ENCODE peak calls at places on chromosomes 2 and 18, in eight cellular contexts. V is CD4-positive, alpha-beta T cell; F is fibroblast of pulmonary artery; W is A549; A is astrocyte of the cerebellum; L is glutamatergic neuron; T is psoas muscle; O is WERI-Rb-1. Y is an unnamed sample.

GRCh38 chr2:163681765-163682164 is 54.0 kb downstream of the FIGN start:
- DNase-seq in V (no peak), F (peak), W (no peak), A (peak), L (no peak), T (no peak), O (no peak), Y (no peak)

GRCh38 chr2:179580378-179581146 is 280.9 kb downstream of the ZNF385B start:
- DNase-seq in V (no peak), F (no peak), W (no peak), A (peak), L (no peak), T (peak), O (no peak), Y (no peak)

GRCh38 chr2:48607307-48608014 is 10.2 kb upstream of the GTF2A1L start:
- DNase-seq in V (no peak), F (peak), W (no peak), A (no peak), L (no peak), T (no peak), O (no peak), Y (peak)

GRCh38 chr2:179268277-179268935 is 3.8 kb upstream of the SESTD1 start:
- DNase-seq in V (no peak), F (peak), W (peak), A (no peak), L (no peak), T (no peak), O (no peak), Y (no peak)

GRCh38 chr2:134056226-134056625 is 197.6 kb upstream of the MGAT5 start:
- DNase-seq in V (no peak), F (no peak), W (no peak), A (no peak), L (no peak), T (no peak), O (no peak), Y (no peak)

GRCh38 chr2:42193722-42194187 is 24.6 kb downstream of the EML4 start:
- DNase-seq in V (no peak), F (no peak), W (no peak), A (no peak), L (no peak), T (no peak), O (no peak), Y (no peak)

GRCh38 chr2:186105016-186105415 is 366.4 kb downstream of the FSIP2 start:
- DNase-seq in V (no peak), F (no peak), W (no peak), A (no peak), L (no peak), T (no peak), O (no peak), Y (no peak)

GRCh38 chr2:227036527-227036926 is 127.5 kb downstream of the COL4A4 start:
- DNase-seq in V (no peak), F (no peak), W (no peak), A (no peak), L (no peak), T (no peak), O (no peak), Y (no peak)

GRCh38 chr2:44836174-44836573 is 105.3 kb upstream of the SIX3 start:
- DNase-seq in V (no peak), F (no peak), W (no peak), A (no peak), L (no peak), T (no peak), O (no peak), Y (no peak)

GRCh38 chr2:181573140-181573736 is 83.7 kb downstream of the CERKL start:
- DNase-seq in V (no peak), F (peak), W (peak), A (peak), L (no peak), T (no peak), O (no peak), Y (no peak)

GRCh38 chr2:206083602-206084467 is 2.1 kb downstream of the INO80D start:
- DNase-seq in V (peak), F (no peak), W (no peak), A (no peak), L (no peak), T (no peak), O (no peak), Y (no peak)

GRCh38 chr2:68936462-68936861 is 16.2 kb downstream of the GKN2 start:
- DNase-seq in V (no peak), F (peak), W (no peak), A (no peak), L (no peak), T (no peak), O (no peak), Y (no peak)

GRCh38 chr2:175418224-175418843 is 236.8 kb upstream of the ATP5MC3 start:
- DNase-seq in V (no peak), F (no peak), W (no peak), A (no peak), L (no peak), T (no peak), O (no peak), Y (no peak)

GRCh38 chr2:96529376-96530143 is 7.0 kb upstream of the ARID5A start:
- DNase-seq in V (no peak), F (no peak), W (no peak), A (no peak), L (no peak), T (no peak), O (no peak), Y (no peak)

GRCh38 chr18:71212222-71212621 is 923.4 kb downstream of the SOCS6 start:
- DNase-seq in V (no peak), F (no peak), W (no peak), A (no peak), L (peak), T (no peak), O (no peak), Y (no peak)

GRCh38 chr2:182372661-182373060 is 54.2 kb downstream of the PDE1A start:
- DNase-seq in V (no peak), F (peak), W (peak), A (peak), L (no peak), T (no peak), O (no peak), Y (peak)

GRCh38 chr2:124668161-124668560 is 643.1 kb downstream of the CNTNAP5 start:
- DNase-seq in V (no peak), F (peak), W (no peak), A (no peak), L (no peak), T (no peak), O (no peak), Y (no peak)

GRCh38 chr2:201929627-201930026 is 104.0 kb upstream of the FZD7 start:
- DNase-seq in V (no peak), F (no peak), W (no peak), A (no peak), L (no peak), T (no peak), O (no peak), Y (no peak)

GRCh38 chr2:160901631-160902030 is 258.6 kb upstream of the TANK start:
- DNase-seq in V (no peak), F (no peak), W (no peak), A (no peak), L (no peak), T (no peak), O (no peak), Y (no peak)

GRCh38 chr2:69798909-69799526 is 30.4 kb upstream of the GMCL1 start:
- DNase-seq in V (no peak), F (peak), W (no peak), A (peak), L (no peak), T (no peak), O (no peak), Y (no peak)

GRCh38 chr2:148130571-148130970 is 109.7 kb downstream of the MBD5 start:
- DNase-seq in V (no peak), F (peak), W (peak), A (peak), L (no peak), T (no peak), O (no peak), Y (peak)

GRCh38 chr18:48347756-48348326 is 61.3 kb downstream of the ZBTB7C start:
- DNase-seq in V (no peak), F (no peak), W (no peak), A (no peak), L (no peak), T (no peak), O (no peak), Y (no peak)

GRCh38 chr2:229825476-229825875 is 96.3 kb downstream of the TRIP12 start:
- DNase-seq in V (no peak), F (no peak), W (no peak), A (no peak), L (no peak), T (no peak), O (no peak), Y (no peak)

GRCh38 chr2:65129276-65129612 is 662 bp downstream of the RAB1A start:
- DNase-seq in V (no peak), F (no peak), W (no peak), A (no peak), L (no peak), T (no peak), O (no peak), Y (no peak)

GRCh38 chr2:200352631-200353030 is 46.1 kb downstream of the SPATS2L start:
- DNase-seq in V (no peak), F (peak), W (no peak), A (peak), L (no peak), T (no peak), O (no peak), Y (peak)

GRCh38 chr2:17878222-17879136 is at the start of gene KCNS3:
- DNase-seq in V (no peak), F (peak), W (peak), A (no peak), L (peak), T (peak), O (peak), Y (no peak)

GRCh38 chr2:140892429-140892828 is 1238.4 kb downstream of the LRP1B start:
- DNase-seq in V (no peak), F (peak), W (no peak), A (no peak), L (no peak), T (no peak), O (no peak), Y (no peak)

GRCh38 chr2:140895378-140895777 is 1235.4 kb downstream of the LRP1B start:
- DNase-seq in V (no peak), F (no peak), W (no peak), A (no peak), L (no peak), T (no peak), O (peak), Y (no peak)

GRCh38 chr2:140893685-140894084 is 1237.1 kb downstream of the LRP1B start:
- DNase-seq in V (no peak), F (peak), W (peak), A (no peak), L (no peak), T (no peak), O (no peak), Y (no peak)

GRCh38 chr2:140892911-140893637 is 1237.7 kb downstream of the LRP1B start:
- DNase-seq in V (no peak), F (peak), W (no peak), A (no peak), L (no peak), T (no peak), O (no peak), Y (no peak)

GRCh38 chr2:140891614-140892212 is 1239.1 kb downstream of the LRP1B start:
- DNase-seq in V (no peak), F (no peak), W (no peak), A (no peak), L (no peak), T (no peak), O (no peak), Y (no peak)
- TF ChIP-seq CTCF in V (no peak), F (peak), W (no peak), A (peak), L (peak), T (no peak), O (peak), Y (peak)

GRCh38 chr18:21912339-21913239 is 172.0 kb downstream of the MIB1 start:
- DNase-seq in V (no peak), F (no peak), W (no peak), A (no peak), L (no peak), T (no peak), O (no peak), Y (no peak)
- TF ChIP-seq CTCF in V (no peak), F (no peak), W (peak), A (no peak), L (no peak), T (no peak), O (no peak), Y (no peak)

DNA sequence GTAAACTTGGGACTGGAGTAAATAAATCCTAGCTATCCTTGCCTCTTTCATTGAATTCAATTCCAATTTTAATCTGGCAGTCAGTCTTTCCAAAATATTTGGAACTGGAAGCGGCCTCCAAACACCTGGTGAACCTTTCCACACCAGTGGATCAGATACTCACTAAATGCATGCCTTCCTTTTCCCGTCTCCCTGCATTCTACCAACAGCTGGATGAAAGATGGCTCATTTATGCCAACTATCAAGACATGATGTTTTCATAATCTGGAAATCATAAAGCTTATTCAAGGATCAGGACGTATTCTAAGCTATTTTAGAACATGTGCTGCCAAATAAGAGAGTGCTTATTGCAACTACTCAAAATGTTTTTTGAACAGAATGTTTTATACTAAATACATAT is 488.3 kb upstream of the SPHKAP start:
- DNase-seq in V (no peak), F (no peak), W (no peak), A (no peak), L (no peak), T (no peak), O (no peak), Y (no peak)
- TF ChIP-seq CTCF in V (no peak), F (no peak), W (no peak), A (no peak), L (no peak), T (no peak), O (no peak), Y (no peak)

GRCh38 chr2:10303634-10304378 is 1.1 kb downstream of the HPCAL1 start:
- DNase-seq in V (peak), F (peak), W (no peak), A (no peak), L (peak), T (no peak), O (peak), Y (no peak)
- TF ChIP-seq CTCF in V (no peak), F (no peak), W (peak), A (peak), L (no peak), T (peak), O (peak), Y (peak)

GRCh38 chr2:60560734-60561649 is 7.5 kb upstream of the BCL11A start:
- DNase-seq in V (no peak), F (peak), W (no peak), A (no peak), L (no peak), T (no peak), O (peak), Y (no peak)
- TF ChIP-seq CTCF in V (peak), F (peak), W (peak), A (peak), L (peak), T (peak), O (peak), Y (peak)

Y was measured in epithelial cell of proximal tubule.